ENCODE peak calls at places on chromosome 1, in five cellular contexts. One of them, this sample, is unnamed.

GRCh38 chr1:3644273-3644672 is 5.6 kb downstream of the WRAP73 start:
- DNase-seq in Caki2: no peak
- DNase-seq in mucosa of gallbladder: no peak
- DNase-seq in CD14-positive monocyte: no peak
- DNase-seq in stimulated activated CD8-positive, alpha-beta memory T cell treated with anti-CD3 and anti-CD28 coated beads, Interleukin-7, amount 100 ng/mL, for 1 hour: no peak
- DNase-seq in this sample: no peak

GRCh38 chr1:246156847-246157246 is 350.2 kb downstream of the SMYD3 start:
- DNase-seq in Caki2: no peak
- DNase-seq in mucosa of gallbladder: no peak
- DNase-seq in CD14-positive monocyte: no peak
- DNase-seq in stimulated activated CD8-positive, alpha-beta memory T cell treated with anti-CD3 and anti-CD28 coated beads, Interleukin-7, amount 100 ng/mL, for 1 hour: no peak
- DNase-seq in this sample: no peak

GRCh38 chr1:23211955-23212354 is 5.3 kb downstream of the HTR1D start:
- DNase-seq in Caki2: no peak
- DNase-seq in mucosa of gallbladder: no peak
- DNase-seq in CD14-positive monocyte: no peak
- DNase-seq in stimulated activated CD8-positive, alpha-beta memory T cell treated with anti-CD3 and anti-CD28 coated beads, Interleukin-7, amount 100 ng/mL, for 1 hour: no peak
- DNase-seq in this sample: no peak

GRCh38 chr1:53365405-53366063 is 37.7 kb upstream of the LRP8 start:
- DNase-seq in Caki2: no peak
- DNase-seq in mucosa of gallbladder: no peak
- DNase-seq in CD14-positive monocyte: no peak
- DNase-seq in stimulated activated CD8-positive, alpha-beta memory T cell treated with anti-CD3 and anti-CD28 coated beads, Interleukin-7, amount 100 ng/mL, for 1 hour: no peak
- DNase-seq in this sample: peak

GRCh38 chr1:166379447-166379846 is 212.6 kb upstream of the FAM78B start:
- DNase-seq in Caki2: no peak
- DNase-seq in mucosa of gallbladder: no peak
- DNase-seq in CD14-positive monocyte: no peak
- DNase-seq in stimulated activated CD8-positive, alpha-beta memory T cell treated with anti-CD3 and anti-CD28 coated beads, Interleukin-7, amount 100 ng/mL, for 1 hour: no peak
- DNase-seq in this sample: no peak

GRCh38 chr1:186658999-186659398 is 21.2 kb downstream of the PTGS2 start:
- DNase-seq in Caki2: no peak
- DNase-seq in mucosa of gallbladder: no peak
- DNase-seq in CD14-positive monocyte: no peak
- DNase-seq in stimulated activated CD8-positive, alpha-beta memory T cell treated with anti-CD3 and anti-CD28 coated beads, Interleukin-7, amount 100 ng/mL, for 1 hour: no peak
- DNase-seq in this sample: no peak

GRCh38 chr1:156599811-156600210 is 1.5 kb downstream of the GPATCH4 start:
- DNase-seq in Caki2: peak
- DNase-seq in mucosa of gallbladder: no peak
- DNase-seq in CD14-positive monocyte: no peak
- DNase-seq in stimulated activated CD8-positive, alpha-beta memory T cell treated with anti-CD3 and anti-CD28 coated beads, Interleukin-7, amount 100 ng/mL, for 1 hour: no peak
- DNase-seq in this sample: no peak

GRCh38 chr1:202663141-202663540 is 47.1 kb downstream of the SYT2 start:
- DNase-seq in Caki2: no peak
- DNase-seq in mucosa of gallbladder: no peak
- DNase-seq in CD14-positive monocyte: no peak
- DNase-seq in stimulated activated CD8-positive, alpha-beta memory T cell treated with anti-CD3 and anti-CD28 coated beads, Interleukin-7, amount 100 ng/mL, for 1 hour: no peak
- DNase-seq in this sample: no peak

GRCh38 chr1:47587891-47588582 is 150.2 kb downstream of the FOXD2 start:
- DNase-seq in Caki2: peak
- DNase-seq in mucosa of gallbladder: peak
- DNase-seq in CD14-positive monocyte: no peak
- DNase-seq in stimulated activated CD8-positive, alpha-beta memory T cell treated with anti-CD3 and anti-CD28 coated beads, Interleukin-7, amount 100 ng/mL, for 1 hour: no peak
- DNase-seq in this sample: no peak

GRCh38 chr1:162916407-162916806 is 55.4 kb upstream of the CCDC190 start:
- DNase-seq in Caki2: no peak
- DNase-seq in mucosa of gallbladder: no peak
- DNase-seq in CD14-positive monocyte: no peak
- DNase-seq in stimulated activated CD8-positive, alpha-beta memory T cell treated with anti-CD3 and anti-CD28 coated beads, Interleukin-7, amount 100 ng/mL, for 1 hour: no peak
- DNase-seq in this sample: no peak

GRCh38 chr1:3663999-3664699 is 11.8 kb downstream of the TP73 start:
- DNase-seq in Caki2: no peak
- DNase-seq in mucosa of gallbladder: no peak
- DNase-seq in CD14-positive monocyte: peak
- DNase-seq in stimulated activated CD8-positive, alpha-beta memory T cell treated with anti-CD3 and anti-CD28 coated beads, Interleukin-7, amount 100 ng/mL, for 1 hour: no peak
- DNase-seq in this sample: no peak

GRCh38 chr1:208054485-208054884 is 143.6 kb upstream of the CD34 start:
- DNase-seq in Caki2: no peak
- DNase-seq in mucosa of gallbladder: no peak
- DNase-seq in CD14-positive monocyte: no peak
- DNase-seq in stimulated activated CD8-positive, alpha-beta memory T cell treated with anti-CD3 and anti-CD28 coated beads, Interleukin-7, amount 100 ng/mL, for 1 hour: no peak
- DNase-seq in this sample: no peak

GRCh38 chr1:160251687-160252526 is 10.4 kb downstream of the DCAF8 start:
- DNase-seq in Caki2: peak
- DNase-seq in mucosa of gallbladder: peak
- DNase-seq in CD14-positive monocyte: peak
- DNase-seq in stimulated activated CD8-positive, alpha-beta memory T cell treated with anti-CD3 and anti-CD28 coated beads, Interleukin-7, amount 100 ng/mL, for 1 hour: no peak
- DNase-seq in this sample: peak

GRCh38 chr1:203028784-203029553 is 2.7 kb downstream of the PPFIA4 start:
- DNase-seq in Caki2: no peak
- DNase-seq in mucosa of gallbladder: no peak
- DNase-seq in CD14-positive monocyte: no peak
- DNase-seq in stimulated activated CD8-positive, alpha-beta memory T cell treated with anti-CD3 and anti-CD28 coated beads, Interleukin-7, amount 100 ng/mL, for 1 hour: no peak
- DNase-seq in this sample: no peak

GRCh38 chr1:8987881-8988617 is 38.2 kb downstream of the SLC2A7 start:
- DNase-seq in Caki2: peak
- DNase-seq in mucosa of gallbladder: peak
- DNase-seq in CD14-positive monocyte: no peak
- DNase-seq in stimulated activated CD8-positive, alpha-beta memory T cell treated with anti-CD3 and anti-CD28 coated beads, Interleukin-7, amount 100 ng/mL, for 1 hour: peak
- DNase-seq in this sample: peak

GRCh38 chr1:52386458-52386857 is 17.8 kb downstream of the ORC1 start:
- DNase-seq in Caki2: no peak
- DNase-seq in mucosa of gallbladder: no peak
- DNase-seq in CD14-positive monocyte: no peak
- DNase-seq in stimulated activated CD8-positive, alpha-beta memory T cell treated with anti-CD3 and anti-CD28 coated beads, Interleukin-7, amount 100 ng/mL, for 1 hour: no peak
- DNase-seq in this sample: no peak

GRCh38 chr1:7069888-7070287 is 284.6 kb downstream of the CAMTA1 start:
- DNase-seq in Caki2: no peak
- DNase-seq in mucosa of gallbladder: no peak
- DNase-seq in CD14-positive monocyte: no peak
- DNase-seq in stimulated activated CD8-positive, alpha-beta memory T cell treated with anti-CD3 and anti-CD28 coated beads, Interleukin-7, amount 100 ng/mL, for 1 hour: no peak
- DNase-seq in this sample: no peak